ENCODE peak calls at places on chromosomes 7 and 10, in six cellular contexts. Y is heart left ventricle, W is ELF-1, I is NCI-H460, B is M059J, S is NCI-H2081. C is an unnamed sample.

GRCh38 chr7:42766810-42767423 is 145.0 kb downstream of the C7orf25 start:
- DNase-seq in Y (no peak), W (no peak), I (no peak), B (no peak), S (no peak), C (no peak)

GRCh38 chr7:157702311-157703023 is 365.7 kb downstream of the DNAJB6 start:
- DNase-seq in Y (no peak), W (no peak), I (no peak), B (no peak), S (no peak), C (no peak)

GRCh38 chr7:91892099-91892788 is 11.7 kb upstream of the MTERF1 start:
- DNase-seq in Y (no peak), W (no peak), I (no peak), B (peak), S (peak), C (no peak)

GRCh38 chr7:69703099-69703498 is 104.8 kb downstream of the AUTS2 start:
- DNase-seq in Y (no peak), W (no peak), I (no peak), B (peak), S (no peak), C (no peak)

GRCh38 chr10:30736685-30737232 is 107.2 kb upstream of the LYZL2 start:
- DNase-seq in Y (peak), W (no peak), I (peak), B (peak), S (no peak), C (peak)

GRCh38 chr7:23546897-23547572 is 15.3 kb upstream of the TRA2A start:
- DNase-seq in Y (peak), W (peak), I (peak), B (peak), S (peak), C (peak)

GRCh38 chr10:77077546-77077945 is 560.1 kb downstream of the KCNMA1 start:
- DNase-seq in Y (no peak), W (no peak), I (no peak), B (no peak), S (no peak), C (no peak)

GRCh38 chr7:70361821-70362220 is 763.5 kb downstream of the AUTS2 start:
- DNase-seq in Y (no peak), W (no peak), I (no peak), B (no peak), S (no peak), C (no peak)

GRCh38 chr10:110436554-110437350 is 61.0 kb upstream of the DUSP5 start:
- DNase-seq in Y (no peak), W (no peak), I (no peak), B (no peak), S (no peak), C (no peak)

GRCh38 chr7:96526492-96526891 is 183.2 kb downstream of the SEM1 start:
- DNase-seq in Y (no peak), W (peak), I (no peak), B (no peak), S (no peak), C (no peak)

GRCh38 chr10:35362701-35363350 is 26.5 kb downstream of the CCNY start:
- DNase-seq in Y (no peak), W (no peak), I (no peak), B (no peak), S (no peak), C (no peak)

GRCh38 chr10:69089638-69090599 is 2.0 kb downstream of the SRGN start:
- DNase-seq in Y (no peak), W (no peak), I (peak), B (peak), S (no peak), C (no peak)

GRCh38 chr10:75049316-75050285 is 61.9 kb upstream of the SAMD8 start:
- DNase-seq in Y (no peak), W (peak), I (no peak), B (no peak), S (no peak), C (no peak)

GRCh38 chr10:3455385-3456334 is 283.1 kb upstream of the PITRM1 start:
- DNase-seq in Y (no peak), W (peak), I (no peak), B (peak), S (no peak), C (peak)

GRCh38 chr10:33381897-33382578 is 47.6 kb upstream of the NRP1 start:
- DNase-seq in Y (no peak), W (no peak), I (no peak), B (no peak), S (no peak), C (peak)

C was measured in amniotic stem cell.